ENCODE peak calls at places on chromosomes 5 and 9, in ten cellular contexts. E, G, Z, T, O, K, H, L, C and I are unnamed samples.

GRCh38 chr9:18438300-18438925 is 35.5 kb upstream of the ADAMTSL1 start:
- DNase-seq in E (peak), G (peak), Z (peak), T (peak), O (peak), K (peak), H (peak), L (no peak), C (no peak), I (no peak)

GRCh38 chr9:109488791-109489492 is 9.2 kb downstream of the PTPN3 start:
- DNase-seq in E (no peak), G (no peak), Z (no peak), T (no peak), O (no peak), K (no peak), H (no peak), L (no peak), C (no peak), I (no peak)

GRCh38 chr9:14565352-14565956 is 127.8 kb downstream of the ZDHHC21 start:
- DNase-seq in E (no peak), G (no peak), Z (no peak), T (no peak), O (no peak), K (no peak), H (no peak), L (no peak), C (no peak), I (no peak)

GRCh38 chr9:19471737-19472648 is 63.2 kb downstream of the ACER2 start:
- DNase-seq in E (peak), G (peak), Z (peak), T (peak), O (peak), K (peak), H (peak), L (no peak), C (peak), I (peak)

GRCh38 chr9:125886365-125886764 is 139.2 kb downstream of the PBX3 start:
- DNase-seq in E (no peak), G (no peak), Z (no peak), T (no peak), O (no peak), K (no peak), H (no peak), L (no peak), C (no peak), I (no peak)

GRCh38 chr5:146199216-146199815 is 4.1 kb upstream of the RBM27 start:
- DNase-seq in E (no peak), G (no peak), Z (no peak), T (no peak), O (no peak), K (no peak), H (no peak), L (no peak), C (no peak), I (no peak)

GRCh38 chr5:430214-430925 is 12.6 kb upstream of the EXOC3 start:
- DNase-seq in E (no peak), G (no peak), Z (no peak), T (no peak), O (no peak), K (no peak), H (peak), L (no peak), C (no peak), I (no peak)

GRCh38 chr9:112765281-112765680 is 14.7 kb downstream of the SNX30 start:
- DNase-seq in E (no peak), G (no peak), Z (no peak), T (no peak), O (no peak), K (no peak), H (no peak), L (no peak), C (no peak), I (no peak)

GRCh38 chr9:129336601-129337286 is 158.7 kb upstream of the IER5L start:
- DNase-seq in E (peak), G (peak), Z (peak), T (no peak), O (peak), K (peak), H (no peak), L (peak), C (peak), I (no peak)

GRCh38 chr5:32612134-32612888 is 27.0 kb downstream of the SUB1 start:
- DNase-seq in E (peak), G (no peak), Z (peak), T (no peak), O (no peak), K (no peak), H (no peak), L (no peak), C (no peak), I (no peak)

GRCh38 chr9:84146893-84147705 is 166.5 kb downstream of the RMI1 start:
- DNase-seq in E (no peak), G (no peak), Z (no peak), T (no peak), O (no peak), K (no peak), H (no peak), L (no peak), C (no peak), I (no peak)

GRCh38 chr5:177425801-177426565 is 493 bp upstream of the GRK6 start:
- DNase-seq in E (peak), G (peak), Z (peak), T (peak), O (peak), K (peak), H (peak), L (peak), C (peak), I (peak)

GRCh38 chr5:151015974-151016587 is 4.3 kb upstream of the GPX3 start:
- DNase-seq in E (no peak), G (no peak), Z (no peak), T (no peak), O (no peak), K (no peak), H (no peak), L (no peak), C (no peak), I (no peak)

GRCh38 chr5:131511934-131512333 is 123.1 kb downstream of the RAPGEF6 start:
- DNase-seq in E (no peak), G (peak), Z (no peak), T (no peak), O (no peak), K (no peak), H (no peak), L (no peak), C (no peak), I (no peak)
- TF ChIP-seq CTCF in E (no peak), G (no peak), Z (no peak), T (no peak), O (no peak), K (no peak), H (no peak), L (no peak), C (no peak), I (no peak)

GRCh38 chr5:136308396-136308795 is 56.9 kb downstream of the TRPC7 start:
- DNase-seq in E (peak), G (peak), Z (no peak), T (no peak), O (no peak), K (no peak), H (no peak), L (no peak), C (no peak), I (no peak)
- TF ChIP-seq CTCF in E (peak), G (peak), Z (peak), T (no peak), O (no peak), K (no peak), H (no peak), L (no peak), C (no peak), I (peak)

DNA sequence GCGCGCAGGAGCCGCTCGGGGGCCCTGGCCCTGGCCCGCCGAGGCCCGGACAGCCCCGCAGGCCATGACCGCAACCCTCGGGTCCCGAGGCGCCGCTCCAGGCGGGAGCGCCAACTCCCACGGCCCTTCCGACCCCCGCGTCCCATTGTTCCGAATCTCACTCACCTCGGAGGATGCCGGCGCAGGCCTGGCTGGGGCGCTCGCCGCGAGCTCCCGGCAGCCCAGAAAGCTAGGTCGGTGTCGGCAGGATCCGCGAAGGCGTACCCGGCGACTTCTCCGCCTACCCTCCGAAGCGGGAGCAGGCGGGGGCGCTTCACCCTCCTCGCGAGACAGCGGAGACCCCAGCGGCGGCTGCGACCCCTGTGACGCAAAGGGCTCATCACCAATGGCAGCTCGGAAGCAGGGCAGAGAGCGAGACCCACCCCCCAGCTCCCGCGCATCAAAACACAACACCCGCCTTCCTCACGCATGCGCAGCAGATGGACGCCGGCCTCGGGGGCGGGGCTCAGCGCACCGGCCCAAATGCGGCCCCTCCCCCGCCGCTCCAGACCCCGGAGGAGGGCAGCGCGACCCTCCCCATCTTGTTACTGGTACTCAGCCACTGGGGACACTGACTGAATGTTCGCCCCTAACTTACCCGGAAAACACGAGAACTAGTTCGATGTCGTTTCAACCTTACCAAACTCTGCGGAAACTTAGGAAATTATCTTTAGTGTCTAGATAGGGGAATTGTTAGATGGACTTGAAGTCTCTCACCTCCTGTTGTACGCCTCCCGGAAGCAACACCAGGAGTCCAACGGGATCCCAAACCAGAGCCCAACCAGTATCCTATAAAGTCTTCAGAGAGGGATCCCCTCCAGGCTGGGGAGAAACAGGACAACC is 1.3 kb upstream of the SMIM27 start:
- DNase-seq in E (peak), G (peak), Z (peak), T (peak), O (peak), K (peak), H (peak), L (peak), C (peak), I (peak)
- TF ChIP-seq CTCF in E (peak), G (peak), Z (peak), T (no peak), O (peak), K (no peak), H (no peak), L (no peak), C (no peak), I (no peak)

DNA sequence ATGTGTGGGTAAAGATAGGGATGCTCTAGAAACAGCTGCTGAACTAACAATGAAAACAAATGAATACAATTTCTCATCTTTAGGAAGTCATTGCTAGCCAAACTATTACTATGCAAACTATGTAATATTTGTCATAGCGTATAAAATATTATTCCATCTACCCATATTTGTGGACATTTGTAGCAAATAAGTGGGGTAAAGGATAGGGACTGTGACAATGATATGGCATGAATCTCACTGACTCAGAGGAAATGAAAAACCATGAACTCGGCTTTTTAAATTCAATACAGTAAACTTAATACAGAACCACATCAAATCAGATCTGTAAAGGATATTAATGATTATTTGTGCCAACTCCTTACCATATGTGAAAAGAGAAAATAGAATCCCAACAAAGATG is 16.7 kb upstream of the TAS2R1 start:
- DNase-seq in E (no peak), G (no peak), Z (no peak), T (no peak), O (no peak), K (no peak), H (no peak), L (no peak), C (no peak), I (no peak)
- TF ChIP-seq CTCF in E (no peak), G (no peak), Z (no peak), T (no peak), O (no peak), K (no peak), H (no peak), L (no peak), C (no peak), I (no peak)